ENCODE peak calls at places on chromosomes 13 and 19, in four cellular contexts. X, U, Y and C are unnamed samples.

GRCh38 chr19:58395220-58395978 is at the start of gene RNF225:
- DNase-seq in X (peak; percentile 18), U (peak; percentile 69), Y (no peak), C (no peak)

GRCh38 chr13:106530209-106530906 is 5.1 kb downstream of the EFNB2 start:
- DNase-seq in X (no peak), U (peak; percentile 49), Y (no peak), C (no peak)

GRCh38 chr13:61965756-61966155 is 550.1 kb upstream of the PCDH20 start:
- DNase-seq in X (no peak), U (no peak), Y (no peak), C (no peak)

GRCh38 chr19:5035105-5035761 is 66.3 kb downstream of the KDM4B start:
- DNase-seq in X (peak; percentile 62), U (no peak), Y (no peak), C (no peak)

GRCh38 chr13:92843549-92843948 is 383.1 kb upstream of the GPC6 start:
- DNase-seq in X (no peak), U (no peak), Y (peak; percentile 88), C (no peak)

GRCh38 chr13:45391926-45392325 is 26.2 kb downstream of the SLC25A30 start:
- DNase-seq in X (no peak), U (no peak), Y (no peak), C (no peak)

GRCh38 chr13:27913116-27913515 is 6.7 kb upstream of the PDX1 start:
- DNase-seq in X (no peak), U (no peak), Y (no peak), C (no peak)

GRCh38 chr19:45676851-45677263 is 8.8 kb downstream of the GIPR start:
- DNase-seq in X (no peak), U (peak; percentile 87), Y (no peak), C (no peak)

GRCh38 chr13:26946675-26947342 is 186.2 kb upstream of the GPR12 start:
- DNase-seq in X (no peak), U (peak; percentile 74), Y (peak; percentile 78), C (peak; percentile 31)

GRCh38 chr19:8028951-8029491 is 23.5 kb upstream of the CCL25 start:
- DNase-seq in X (no peak), U (peak; percentile 69), Y (no peak), C (no peak)

GRCh38 chr13:98690348-98691041 is 62.0 kb downstream of the SLC15A1 start:
- DNase-seq in X (no peak), U (no peak), Y (no peak), C (no peak)

GRCh38 chr13:98207411-98207810 is 30.3 kb upstream of the RNF113B start:
- DNase-seq in X (no peak), U (no peak), Y (no peak), C (peak; percentile 50)

GRCh38 chr19:23345838-23346237 is 49.4 kb downstream of the ZNF91 start:
- DNase-seq in X (no peak), U (peak; percentile 82), Y (no peak), C (no peak)

GRCh38 chr19:54448037-54448773 is 794 bp upstream of the LENG8 start:
- DNase-seq in X (peak; percentile 82), U (peak; percentile 74), Y (peak; percentile 60), C (peak; percentile 35)

GRCh38 chr19:40717325-40717879 is 490 bp downstream of the ITPKC start:
- DNase-seq in X (no peak), U (no peak), Y (peak; percentile 21), C (peak; percentile 43)

GRCh38 chr13:41603917-41604316 is 146.6 kb downstream of the RGCC start:
- DNase-seq in X (no peak), U (no peak), Y (peak; percentile 66), C (peak; percentile 56)

GRCh38 chr13:106507560-106508274 is 27.7 kb downstream of the EFNB2 start:
- DNase-seq in X (no peak), U (peak; percentile 48), Y (peak; percentile 98), C (peak; percentile 96)

GRCh38 chr13:72383646-72384045 is 343.8 kb downstream of the MZT1 start:
- DNase-seq in X (no peak), U (no peak), Y (no peak), C (no peak)

GRCh38 chr19:46030861-46031550 is 8.2 kb upstream of the PGLYRP1 start:
- DNase-seq in X (no peak), U (no peak), Y (no peak), C (no peak)

GRCh38 chr13:29948246-29948645 is 97.8 kb upstream of the UBL3 start:
- DNase-seq in X (no peak), U (no peak), Y (peak; percentile 11), C (no peak)

DNA sequence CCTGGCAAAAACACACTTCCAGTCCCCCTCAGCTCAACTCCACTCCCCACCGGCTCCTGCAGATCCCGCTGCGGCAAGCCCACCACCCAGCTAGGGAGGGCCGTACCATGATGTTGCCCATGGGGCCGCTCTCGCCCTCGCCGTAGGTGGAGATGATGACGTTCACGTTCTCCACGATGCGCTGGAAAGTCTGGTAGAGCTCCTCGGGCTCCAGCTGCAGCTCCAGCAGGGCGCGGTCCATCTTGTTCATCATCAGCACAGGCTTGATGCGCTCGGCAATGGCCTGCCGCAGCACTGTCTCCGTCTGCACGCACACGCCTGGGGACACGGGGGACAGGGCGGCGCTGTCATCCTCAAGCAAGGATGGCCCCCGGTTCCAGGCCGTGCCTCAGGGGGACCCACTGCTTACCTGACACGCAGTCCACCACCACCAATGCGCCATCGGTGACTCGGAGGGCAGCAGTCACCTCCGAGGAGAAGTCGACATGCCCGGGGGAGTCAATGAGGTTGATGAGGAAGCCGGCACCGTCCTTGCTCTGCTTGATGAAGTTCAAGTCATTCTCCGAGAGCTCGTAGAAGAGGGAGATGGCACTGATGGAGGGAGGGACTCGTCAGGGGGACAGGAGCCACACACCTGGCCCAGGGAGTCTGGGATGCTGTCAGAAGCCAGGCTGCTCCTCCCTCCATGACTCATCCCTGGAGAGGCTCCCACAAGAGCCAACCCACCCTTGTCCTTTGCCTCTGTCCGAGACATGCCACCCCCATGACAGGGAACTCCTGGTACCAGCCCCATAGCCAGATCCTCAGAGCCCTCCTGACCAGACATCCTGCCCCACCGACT is 2.3 kb downstream of the EEF2 start:
- DNase-seq in X (peak; percentile 48), U (no peak), Y (peak; percentile 55), C (no peak)
- H3K4me3 ChIP-seq in X (no peak overlapping the region), U (peak overlapping the region; percentile 100), Y (peak overlapping the region; percentile 96), C (peak overlapping the region; percentile 100)

GRCh38 chr13:43085545-43085944 is 62.2 kb downstream of the DNAJC15 start:
- DNase-seq in X (no peak), U (peak; percentile 43), Y (peak; percentile 74), C (no peak)
- TF ChIP-seq CTCF in X (peak; percentile 68), U (peak; percentile 66), Y (no peak), C (peak; percentile 32)

GRCh38 chr19:1967087-1967608 is 26.2 kb downstream of the CSNK1G2 start:
- DNase-seq in X (no peak), U (no peak), Y (no peak), C (no peak)
- H3K36me3 ChIP-seq in X (no peaks in the 10 kb centered on the region), U (no peaks in the 10 kb centered on the region), Y (peaks cover 2% of the 10 kb centered on the region), C (peaks cover 2% of the 10 kb centered on the region)

GRCh38 chr19:36837525-36837901 is 674 bp downstream of the ZNF790 start:
- DNase-seq in X (no peak), U (peak; percentile 5), Y (no peak), C (peak; percentile 22)
- H3K4me3 ChIP-seq in X (peak overlapping the region; percentile 57), U (peak overlapping the region; percentile 78), Y (peak overlapping the region; percentile 87), C (peak overlapping the region; percentile 83)

GRCh38 chr13:96821381-96821780 is 172.9 kb downstream of the OXGR1 start:
- DNase-seq in X (no peak), U (no peak), Y (peak; percentile 40), C (peak; percentile 21)

GRCh38 chr13:96819375-96819774 is 174.9 kb downstream of the OXGR1 start:
- DNase-seq in X (no peak), U (no peak), Y (no peak), C (no peak)

GRCh38 chr13:96816874-96817273 is 177.4 kb downstream of the OXGR1 start:
- DNase-seq in X (no peak), U (peak; percentile 66), Y (no peak), C (no peak)

GRCh38 chr13:96816261-96816660 is 178.0 kb downstream of the OXGR1 start:
- DNase-seq in X (no peak), U (no peak), Y (peak; percentile 40), C (peak; percentile 17)

DNA sequence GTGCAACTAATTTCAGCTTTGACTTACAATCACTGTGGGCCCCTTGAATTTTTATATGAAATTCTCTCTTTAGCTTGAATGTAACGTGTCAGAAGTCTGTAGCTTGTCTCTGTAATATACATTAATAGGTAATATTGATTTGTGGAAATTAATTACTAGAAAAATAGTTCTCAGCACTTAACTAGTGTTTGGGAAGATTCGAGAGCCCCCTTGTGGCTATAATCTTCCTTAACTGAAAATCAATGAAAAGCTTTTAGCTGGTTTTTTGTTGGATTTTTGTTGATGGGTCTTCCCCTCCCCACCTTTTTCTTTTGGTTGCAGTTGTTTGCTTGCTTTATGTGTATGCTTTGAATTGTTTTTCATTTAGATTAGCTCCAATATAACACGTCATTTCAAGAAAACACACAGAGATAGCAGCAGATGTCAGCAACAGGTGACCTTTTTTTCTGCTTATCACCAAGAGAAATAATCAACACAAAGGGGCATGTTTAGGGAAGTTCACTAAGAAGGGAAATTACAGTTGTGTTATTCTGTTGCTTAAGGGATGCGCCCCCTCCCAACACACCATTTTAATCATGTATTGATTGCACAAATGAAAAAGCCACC is 176.8 kb downstream of the OXGR1 start:
- DNase-seq in X (no peak), U (peak; percentile 73), Y (peak; percentile 52), C (no peak)
- TF ChIP-seq CTCF in X (no peak), U (peak; percentile 89), Y (peak; percentile 36), C (peak; percentile 48)

GRCh38 chr13:110438211-110438610 is 123.3 kb downstream of the RAB20 start:
- DNase-seq in X (no peak), U (no peak), Y (no peak), C (no peak)
- H3K36me3 ChIP-seq in X (no peaks in the 10 kb centered on the region), U (peaks cover 6% of the 10 kb centered on the region), Y (peaks cover 8% of the 10 kb centered on the region), C (peaks cover 85% of the 10 kb centered on the region)

DNA sequence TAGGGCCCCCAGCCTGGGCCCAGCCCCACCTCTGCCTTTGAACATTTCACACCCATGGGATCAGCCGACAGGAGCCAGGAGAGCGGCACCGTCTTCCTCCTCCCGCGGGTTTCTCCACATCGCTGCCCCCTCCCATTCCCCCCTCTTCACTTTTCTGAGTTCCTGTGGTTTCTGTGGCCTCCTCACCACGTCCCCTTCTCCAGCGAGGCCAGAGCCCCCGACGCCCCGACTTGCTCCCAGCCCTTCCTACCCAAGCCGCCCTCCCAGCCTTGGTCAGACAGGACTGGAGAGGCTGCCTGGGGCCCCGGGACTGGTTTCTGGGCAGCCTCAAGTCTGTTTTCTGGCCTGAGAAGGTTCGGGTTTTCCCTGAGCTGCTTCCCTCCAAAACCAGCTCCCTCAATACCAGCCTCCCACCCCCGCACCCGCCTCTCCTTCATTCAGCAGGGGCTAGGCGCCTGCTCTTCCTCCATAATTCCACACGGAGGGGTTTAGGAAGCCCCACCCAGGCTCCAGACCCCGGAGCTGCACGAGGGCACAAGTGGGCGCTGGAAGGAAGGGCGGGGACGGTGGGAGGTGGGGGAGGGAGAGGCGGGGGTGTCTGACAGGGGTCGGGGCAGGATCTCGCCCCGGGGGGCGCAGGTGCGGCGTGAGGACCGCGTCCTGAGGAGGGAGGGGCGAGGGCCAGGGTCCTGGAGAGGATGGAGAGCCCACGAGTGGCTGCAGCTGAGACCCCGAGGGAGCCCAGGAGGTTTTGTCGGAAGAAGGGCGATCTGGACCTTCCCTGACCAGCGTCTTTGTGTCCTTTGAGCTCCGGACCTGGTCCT is 4.0 kb upstream of the SIGLEC10 start:
- DNase-seq in X (no peak), U (peak; percentile 26), Y (no peak), C (no peak)
- H3K4me3 ChIP-seq in X (no peak overlapping the region), U (peak overlapping the region; percentile 44), Y (no peak overlapping the region), C (no peak overlapping the region)

GRCh38 chr19:984165-984967 is at the start of gene WDR18:
- DNase-seq in X (peak; percentile 94), U (peak; percentile 93), Y (peak; percentile 83), C (peak; percentile 82)
- TF ChIP-seq CTCF in X (peak; percentile 61), U (no peak), Y (no peak), C (no peak)